ENCODE peak calls at places on chromosomes 7 and 10, in six cellular contexts. G is activated T-helper 9 cell treated with anti-CD3 and anti-CD28 coated beads, Interleukin-2, amount 50 U/mL, for 16 hours; P is C1 segment of cervical spinal cord; A is ELR; U is dorsolateral prefrontal cortex; H is activated T-helper 1 cell treated with anti-CD3 and anti-CD28 coated beads, Interleukin-12 subunit alpha, Interleukin-12 subunit beta, Interleukin-2, Interleukin-4 antibody, amounts not matched to agents 30 ng/mL and 10 ng/mL and 1 ng/mL, durations not matched to agents 14 hours and 24 hours and 36 hours. E is an unnamed sample.

GRCh38 chr7:43462836-43463235 is 120.1 kb upstream of the STK17A start:
- DNase-seq in G (no peak), P (no peak), A (no peak), U (no peak), H (no peak), E (no peak)

GRCh38 chr7:104971290-104972071 is 42.5 kb upstream of the KMT2E start:
- DNase-seq in G (no peak), P (no peak), A (peak; percentile 43), U (no peak), H (no peak), E (peak; percentile 54)

GRCh38 chr10:78362406-78363022 is 328.9 kb downstream of the RPS24 start:
- DNase-seq in G (no peak), P (no peak), A (peak; percentile 46), U (peak; percentile 40), H (no peak), E (no peak)

GRCh38 chr7:73891178-73891885 is 30.4 kb downstream of the TMEM270 start:
- DNase-seq in G (no peak), P (no peak), A (peak; percentile 38), U (no peak), H (no peak), E (no peak)

GRCh38 chr7:143728333-143728862 is 29.1 kb downstream of the CTAGE6 start:
- DNase-seq in G (no peak), P (no peak), A (no peak), U (no peak), H (no peak), E (no peak)

GRCh38 chr10:80268266-80268665 is 21.2 kb downstream of the MAT1A start:
- DNase-seq in G (no peak), P (no peak), A (peak; percentile 34), U (no peak), H (no peak), E (no peak)

GRCh38 chr7:95690367-95690947 is 81.9 kb upstream of the DYNC1I1 start:
- DNase-seq in G (no peak), P (peak; percentile 16), A (peak; percentile 54), U (no peak), H (no peak), E (peak; percentile 51)

GRCh38 chr7:150476819-150477631 is 26.6 kb downstream of the GIMAP8 start:
- DNase-seq in G (no peak), P (no peak), A (no peak), U (no peak), H (no peak), E (no peak)

GRCh38 chr7:65953321-65953720 is 28.7 kb downstream of the GUSB start:
- DNase-seq in G (no peak), P (no peak), A (no peak), U (no peak), H (no peak), E (no peak)

GRCh38 chr10:25820496-25821415 is 113.3 kb upstream of the MYO3A start:
- DNase-seq in G (no peak), P (peak; percentile 1), A (no peak), U (no peak), H (no peak), E (no peak)

E was measured in HAP-1.